ENCODE peak calls at places on chromosomes 4 and X, in five cellular contexts. One of them, this sample, is unnamed.

GRCh38 chrX:107450823-107451509 is 1.5 kb downstream of the FRMPD3 start:
- DNase-seq in ovary: peak
- DNase-seq in GM23248: peak
- DNase-seq in neuronal stem cell: peak
- DNase-seq in suprapubic skin: no peak
- DNase-seq in this sample: no peak

GRCh38 chr4:89586864-89587263 is 250.1 kb downstream of the SNCA start:
- DNase-seq in ovary: no peak
- DNase-seq in GM23248: peak
- DNase-seq in neuronal stem cell: no peak
- DNase-seq in suprapubic skin: no peak
- DNase-seq in this sample: no peak

GRCh38 chr4:108774809-108775530 is 12.1 kb upstream of the ETNPPL start:
- DNase-seq in ovary: no peak
- DNase-seq in GM23248: peak
- DNase-seq in neuronal stem cell: no peak
- DNase-seq in suprapubic skin: no peak
- DNase-seq in this sample: no peak

GRCh38 chr4:25157071-25157470 is 3.2 kb downstream of the SEPSECS start:
- DNase-seq in ovary: no peak
- DNase-seq in GM23248: no peak
- DNase-seq in neuronal stem cell: no peak
- DNase-seq in suprapubic skin: no peak
- DNase-seq in this sample: no peak

GRCh38 chrX:104564921-104565703 is 887 bp upstream of the IL1RAPL2 start:
- DNase-seq in ovary: no peak
- DNase-seq in GM23248: peak
- DNase-seq in neuronal stem cell: no peak
- DNase-seq in suprapubic skin: no peak
- DNase-seq in this sample: no peak

GRCh38 chr4:122777846-122778501 is 45.5 kb downstream of the BBS12 start:
- DNase-seq in ovary: no peak
- DNase-seq in GM23248: peak
- DNase-seq in neuronal stem cell: no peak
- DNase-seq in suprapubic skin: no peak
- DNase-seq in this sample: no peak

GRCh38 chr4:136713140-136713539 is 819.2 kb downstream of the PCDH18 start:
- DNase-seq in ovary: no peak
- DNase-seq in GM23248: peak
- DNase-seq in neuronal stem cell: no peak
- DNase-seq in suprapubic skin: no peak
- DNase-seq in this sample: peak

GRCh38 chr4:169099775-169100180 is 89.7 kb upstream of the CBR4 start:
- DNase-seq in ovary: peak
- DNase-seq in GM23248: peak
- DNase-seq in neuronal stem cell: no peak
- DNase-seq in suprapubic skin: no peak
- DNase-seq in this sample: peak

GRCh38 chr4:15963568-15963967 is 593 bp upstream of the FGFBP2 start:
- DNase-seq in ovary: no peak
- DNase-seq in GM23248: no peak
- DNase-seq in neuronal stem cell: no peak
- DNase-seq in suprapubic skin: no peak
- DNase-seq in this sample: no peak

GRCh38 chr4:55733874-55734437 is 85.6 kb upstream of the EXOC1L start:
- DNase-seq in ovary: peak
- DNase-seq in GM23248: peak
- DNase-seq in neuronal stem cell: no peak
- DNase-seq in suprapubic skin: peak
- DNase-seq in this sample: no peak

GRCh38 chrX:106995678-106996077 is 4.3 kb downstream of the MORC4 start:
- DNase-seq in ovary: no peak
- DNase-seq in GM23248: no peak
- DNase-seq in neuronal stem cell: no peak
- DNase-seq in suprapubic skin: no peak
- DNase-seq in this sample: no peak

GRCh38 chr4:101066586-101066985 is 280.7 kb downstream of the PPP3CA start:
- DNase-seq in ovary: no peak
- DNase-seq in GM23248: no peak
- DNase-seq in neuronal stem cell: no peak
- DNase-seq in suprapubic skin: no peak
- DNase-seq in this sample: no peak

GRCh38 chrX:67544871-67545771 is 1.3 kb downstream of the AR start:
- DNase-seq in ovary: peak
- DNase-seq in GM23248: peak
- DNase-seq in neuronal stem cell: peak
- DNase-seq in suprapubic skin: peak
- DNase-seq in this sample: no peak

GRCh38 chrX:9845574-9845948 is 59.3 kb downstream of the SHROOM2 start:
- DNase-seq in ovary: no peak
- DNase-seq in GM23248: no peak
- DNase-seq in neuronal stem cell: no peak
- DNase-seq in suprapubic skin: no peak
- DNase-seq in this sample: no peak

GRCh38 chr4:71396382-71396781 is 57.6 kb downstream of the SLC4A4 start:
- DNase-seq in ovary: no peak
- DNase-seq in GM23248: peak
- DNase-seq in neuronal stem cell: no peak
- DNase-seq in suprapubic skin: no peak
- DNase-seq in this sample: no peak

GRCh38 chr4:95044204-95044848 is 286.6 kb downstream of the BMPR1B start:
- DNase-seq in ovary: no peak
- DNase-seq in GM23248: no peak
- DNase-seq in neuronal stem cell: peak
- DNase-seq in suprapubic skin: no peak
- DNase-seq in this sample: no peak

GRCh38 chrX:19682712-19683331 is 167.5 kb upstream of the MAP3K15 start:
- DNase-seq in ovary: peak
- DNase-seq in GM23248: peak
- DNase-seq in neuronal stem cell: peak
- DNase-seq in suprapubic skin: peak
- DNase-seq in this sample: peak

GRCh38 chr4:1351854-1352633 is 5.0 kb downstream of the UVSSA start:
- DNase-seq in ovary: peak
- DNase-seq in GM23248: peak
- DNase-seq in neuronal stem cell: peak
- DNase-seq in suprapubic skin: peak
- DNase-seq in this sample: no peak

DNA sequence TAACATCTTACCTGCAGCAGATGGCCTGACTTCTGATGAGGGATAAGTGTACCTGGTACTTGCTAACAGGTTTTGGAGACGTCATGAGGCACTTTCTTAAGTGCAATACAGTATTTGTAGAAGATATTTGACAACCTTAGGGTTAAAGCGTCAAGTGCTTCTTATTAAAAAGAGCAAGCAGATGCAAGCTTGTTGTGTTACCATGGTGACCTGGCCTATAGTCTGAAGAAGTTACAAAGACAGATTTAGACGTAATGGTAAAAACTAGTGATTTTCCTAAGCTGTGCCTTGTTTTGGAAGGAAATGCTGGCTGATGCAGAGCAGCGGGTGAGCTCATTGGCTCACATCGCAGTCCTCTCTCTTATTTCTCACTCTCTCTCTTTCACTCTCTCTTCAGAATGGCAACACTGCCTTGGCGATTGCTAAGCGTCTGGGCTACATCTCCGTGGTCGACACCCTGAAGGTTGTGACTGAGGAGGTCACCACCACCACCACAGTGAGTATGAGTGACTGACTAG is 243.6 kb downstream of the ANK2 start:
- DNase-seq in ovary: peak
- DNase-seq in GM23248: peak
- DNase-seq in neuronal stem cell: no peak
- DNase-seq in suprapubic skin: no peak
- DNase-seq in this sample: no peak
- H3K27ac ChIP-seq in ovary: peak
- H3K27ac ChIP-seq in GM23248: peak
- H3K27ac ChIP-seq in neuronal stem cell: peak
- H3K27ac ChIP-seq in suprapubic skin: peak
- H3K27ac ChIP-seq in this sample: no peak

DNA sequence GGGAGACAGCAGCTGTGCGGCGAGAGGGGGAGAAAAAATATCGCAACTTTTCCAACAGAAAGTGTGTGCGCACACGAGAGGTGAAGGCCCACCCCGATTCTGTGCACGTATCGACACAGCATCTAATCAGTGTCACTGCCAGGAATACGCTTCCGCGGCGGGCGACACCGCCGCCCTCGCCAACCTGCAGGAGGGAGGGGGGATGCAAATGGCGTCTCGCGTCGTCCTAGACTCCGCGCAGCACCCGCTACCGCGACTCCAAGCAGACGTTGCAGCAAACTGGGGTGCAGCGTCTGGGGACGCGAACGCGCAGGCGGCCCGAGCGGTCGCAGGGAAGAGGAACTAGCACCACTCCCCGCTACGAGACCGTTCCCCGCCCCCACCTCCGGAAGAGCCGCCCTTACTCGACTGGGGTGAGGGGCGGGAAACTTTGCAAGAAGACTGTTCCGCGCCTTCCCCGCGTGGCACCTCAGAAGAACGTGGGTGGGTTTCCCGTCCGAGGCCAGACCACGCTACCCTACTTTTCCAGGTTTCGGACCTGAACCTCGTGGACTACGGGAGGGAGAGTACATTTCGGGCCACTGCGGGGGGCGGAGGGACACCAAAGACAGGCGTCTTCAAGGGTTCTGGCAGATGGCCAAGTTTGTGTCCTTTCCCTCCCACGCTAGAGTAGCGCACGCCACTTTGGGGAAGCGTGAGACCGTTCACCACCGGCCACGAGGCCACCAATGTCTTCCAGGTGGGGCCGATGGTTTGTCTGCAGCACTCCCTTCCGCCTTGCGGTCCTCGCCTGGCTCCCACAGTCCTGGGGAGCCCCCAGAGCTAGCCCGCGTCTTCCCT is 77.9 kb upstream of the BCOR start:
- DNase-seq in ovary: peak
- DNase-seq in GM23248: peak
- DNase-seq in neuronal stem cell: no peak
- DNase-seq in suprapubic skin: no peak
- DNase-seq in this sample: no peak
- H3K4me3 ChIP-seq in ovary: peak
- H3K4me3 ChIP-seq in GM23248: peak
- H3K4me3 ChIP-seq in neuronal stem cell: peak
- H3K4me3 ChIP-seq in suprapubic skin: peak
- H3K4me3 ChIP-seq in this sample: no peak

DNA sequence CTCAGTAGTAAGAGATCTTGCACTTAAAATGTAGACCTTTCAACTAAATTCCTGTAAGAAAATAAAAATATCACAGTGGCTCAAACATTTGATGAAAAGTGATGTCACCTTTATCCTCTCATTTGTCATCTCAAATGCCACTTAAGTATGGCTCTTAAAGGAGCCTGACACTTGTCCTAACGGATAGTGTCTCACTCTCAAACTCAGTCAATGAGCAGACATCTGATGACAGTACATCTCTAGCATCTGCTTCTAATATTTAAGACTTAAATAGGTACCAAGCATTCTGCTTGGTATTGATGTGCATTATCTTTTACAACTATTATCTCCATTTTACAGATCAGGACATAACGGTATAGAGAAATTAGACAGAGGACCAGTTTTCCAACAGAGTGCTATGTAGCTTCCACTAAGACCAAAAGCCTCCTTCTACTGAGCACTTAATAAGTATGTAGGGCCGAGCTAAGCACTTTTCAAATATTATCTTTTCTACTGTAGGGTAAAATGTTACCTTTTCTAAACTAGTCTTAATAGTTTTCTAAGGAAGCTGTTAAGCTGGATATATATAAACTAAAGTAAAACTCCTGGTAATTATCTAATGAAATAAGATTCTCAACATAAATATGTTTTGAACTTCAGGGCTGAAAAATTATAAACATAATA is 110.2 kb downstream of the PDE5A start:
- DNase-seq in ovary: no peak
- DNase-seq in GM23248: no peak
- DNase-seq in neuronal stem cell: no peak
- DNase-seq in suprapubic skin: no peak
- DNase-seq in this sample: no peak
- H3K27ac ChIP-seq in ovary: no peak
- H3K27ac ChIP-seq in GM23248: peak
- H3K27ac ChIP-seq in neuronal stem cell: no peak
- H3K27ac ChIP-seq in suprapubic skin: no peak
- H3K27ac ChIP-seq in this sample: no peak

DNA sequence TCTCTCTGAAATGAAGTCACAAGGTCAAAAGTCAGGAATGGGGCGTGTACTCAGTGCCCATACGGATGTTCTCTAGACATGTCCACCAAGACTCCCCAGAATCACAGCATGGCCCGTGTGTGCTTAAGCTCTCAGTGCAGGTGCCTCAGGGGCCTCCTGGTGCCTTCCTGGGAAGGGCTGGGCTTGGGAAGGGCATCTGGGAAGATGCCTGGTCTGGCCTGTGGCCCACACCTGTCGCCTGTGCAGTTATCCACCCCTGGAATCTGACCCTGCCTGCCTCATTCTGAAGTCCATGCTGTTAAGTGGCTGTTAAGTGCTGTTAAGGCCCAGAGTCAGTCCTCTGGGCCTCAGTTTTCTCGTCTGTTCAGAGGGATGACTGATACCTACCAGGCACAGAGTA is 31.2 kb downstream of the SORCS2 start:
- DNase-seq in ovary: no peak
- DNase-seq in GM23248: no peak
- DNase-seq in neuronal stem cell: no peak
- DNase-seq in suprapubic skin: no peak
- DNase-seq in this sample: no peak
- H3K4me3 ChIP-seq in ovary: no peak
- H3K4me3 ChIP-seq in GM23248: no peak
- H3K4me3 ChIP-seq in neuronal stem cell: no peak
- H3K4me3 ChIP-seq in suprapubic skin: no peak
- H3K4me3 ChIP-seq in this sample: no peak